ENCODE peak calls at places on chromosomes 13 and 19, in ten cellular contexts. O is astrocyte; V is psoas muscle; U is heart right ventricle; P is left ventricle myocardium inferior; D is body of pancreas; Z is adrenal gland; X is CD4-positive, alpha-beta memory T cell; L is CD4-positive, CD25-positive, alpha-beta regulatory T cell; R is Peyer's patch. N is an unnamed sample. For H3K36me3, the result is how much of the 10 kb centered on the place peaks cover.

GRCh38 chr13:41179593-41180250 is 14.6 kb downstream of the KBTBD7 start:
- DNase-seq in O (peak), V (no peak), U (no peak), P (no peak), D (no peak), Z (no peak), X (no peak), L (no peak), R (no peak), N (no peak)

GRCh38 chr13:50377726-50378270 is 362.6 kb downstream of the KCNRG start:
- DNase-seq in O (no peak), V (no peak), U (no peak), P (no peak), D (no peak), Z (no peak), X (no peak), L (no peak), R (no peak), N (no peak)

GRCh38 chr19:39677931-39678889 is 22.5 kb downstream of the LGALS16 start:
- DNase-seq in O (no peak), V (peak), U (no peak), P (no peak), D (peak), Z (no peak), X (no peak), L (no peak), R (no peak), N (no peak)

GRCh38 chr19:46935066-46935663 is 74.4 kb downstream of the ARHGAP35 start:
- DNase-seq in O (no peak), V (no peak), U (no peak), P (no peak), D (no peak), Z (no peak), X (peak), L (no peak), R (no peak), N (no peak)

GRCh38 chr19:10155834-10156233 is 36.1 kb upstream of the EIF3G start:
- DNase-seq in O (no peak), V (no peak), U (no peak), P (no peak), D (no peak), Z (no peak), X (no peak), L (no peak), R (no peak), N (no peak)

GRCh38 chr13:48400820-48401219 is 12.1 kb downstream of the LPAR6 start:
- DNase-seq in O (peak), V (no peak), U (no peak), P (no peak), D (no peak), Z (no peak), X (no peak), L (no peak), R (no peak), N (no peak)

GRCh38 chr13:75635101-75635620 is 969 bp upstream of the LMO7 start:
- DNase-seq in O (no peak), V (no peak), U (no peak), P (no peak), D (no peak), Z (no peak), X (peak), L (peak), R (peak), N (no peak)

GRCh38 chr19:47324502-47324901 is 7.5 kb upstream of the C5AR2 start:
- DNase-seq in O (no peak), V (no peak), U (no peak), P (peak), D (peak), Z (no peak), X (no peak), L (no peak), R (no peak), N (no peak)

GRCh38 chr19:6443986-6444385 is 10.4 kb upstream of the SLC25A41 start:
- DNase-seq in O (no peak), V (no peak), U (no peak), P (no peak), D (no peak), Z (no peak), X (no peak), L (no peak), R (no peak), N (no peak)

GRCh38 chr19:42512130-42512636 is 16.1 kb downstream of the CEACAM1 start:
- DNase-seq in O (no peak), V (no peak), U (no peak), P (no peak), D (no peak), Z (no peak), X (no peak), L (no peak), R (no peak), N (no peak)

GRCh38 chr19:2627319-2627829 is 75.1 kb downstream of the GNG7 start:
- DNase-seq in O (peak), V (peak), U (peak), P (peak), D (peak), Z (peak), X (no peak), L (no peak), R (peak), N (peak)

GRCh38 chr19:34669305-34669704 is 7.7 kb downstream of the SCGB2B2 start:
- DNase-seq in O (no peak), V (no peak), U (no peak), P (no peak), D (peak), Z (no peak), X (no peak), L (no peak), R (no peak), N (no peak)

GRCh38 chr13:47564041-47564440 is 437.0 kb downstream of the SUCLA2 start:
- DNase-seq in O (no peak), V (no peak), U (no peak), P (no peak), D (no peak), Z (no peak), X (no peak), L (no peak), R (no peak), N (no peak)

GRCh38 chr19:35037716-35038622 is 3.6 kb upstream of the HPN start:
- DNase-seq in O (no peak), V (peak), U (no peak), P (no peak), D (peak), Z (no peak), X (no peak), L (no peak), R (no peak), N (peak)

GRCh38 chr19:50311723-50312635 is 17.2 kb downstream of the KCNC3 start:
- DNase-seq in O (no peak), V (peak), U (no peak), P (no peak), D (peak), Z (no peak), X (no peak), L (no peak), R (no peak), N (no peak)

GRCh38 chr13:74206061-74206561 is 71.9 kb upstream of the KLF12 start:
- DNase-seq in O (peak), V (no peak), U (no peak), P (no peak), D (no peak), Z (no peak), X (no peak), L (no peak), R (no peak), N (no peak)

GRCh38 chr19:42281175-42282035 is 12.4 kb downstream of the CIC start:
- DNase-seq in O (peak), V (peak), U (peak), P (peak), D (peak), Z (no peak), X (peak), L (no peak), R (no peak), N (no peak)

GRCh38 chr19:1119475-1120217 is 15.9 kb downstream of the GPX4 start:
- DNase-seq in O (no peak), V (peak), U (no peak), P (no peak), D (no peak), Z (peak), X (no peak), L (no peak), R (no peak), N (no peak)

GRCh38 chr13:44191504-44192171 is 182.0 kb upstream of the SERP2 start:
- DNase-seq in O (peak), V (no peak), U (no peak), P (no peak), D (peak), Z (peak), X (peak), L (no peak), R (no peak), N (peak)

GRCh38 chr19:24029941-24030636 is 56.9 kb upstream of the ZNF254 start:
- DNase-seq in O (no peak), V (no peak), U (no peak), P (no peak), D (no peak), Z (no peak), X (no peak), L (no peak), R (no peak), N (no peak)

GRCh38 chr13:47480941-47481340 is 520.1 kb downstream of the SUCLA2 start:
- DNase-seq in O (no peak), V (no peak), U (no peak), P (no peak), D (no peak), Z (no peak), X (no peak), L (no peak), R (no peak), N (no peak)

GRCh38 chr13:25037057-25037813 is 58.7 kb upstream of the PABPC3 start:
- DNase-seq in O (peak), V (no peak), U (no peak), P (no peak), D (peak), Z (peak), X (peak), L (peak), R (no peak), N (no peak)

GRCh38 chr13:44763604-44764311 is 187.6 kb upstream of the TSC22D1 start:
- DNase-seq in O (peak), V (peak), U (peak), P (peak), D (peak), Z (no peak), X (no peak), L (no peak), R (peak), N (no peak)

GRCh38 chr19:17078920-17079709 is 3.5 kb downstream of the MYO9B start:
- DNase-seq in O (peak), V (no peak), U (no peak), P (no peak), D (peak), Z (no peak), X (no peak), L (no peak), R (no peak), N (no peak)

GRCh38 chr19:47106819-47107200 is 6.8 kb downstream of the ZC3H4 start:
- DNase-seq in O (peak), V (no peak), U (no peak), P (no peak), D (no peak), Z (no peak), X (no peak), L (no peak), R (no peak), N (no peak)

GRCh38 chr13:98519976-98520375 is 56.9 kb downstream of the STK24 start:
- DNase-seq in O (no peak), V (no peak), U (no peak), P (no peak), D (no peak), Z (no peak), X (no peak), L (no peak), R (no peak), N (no peak)

GRCh38 chr13:67438465-67438864 is 208.3 kb upstream of the PCDH9 start:
- DNase-seq in O (no peak), V (no peak), U (no peak), P (no peak), D (no peak), Z (no peak), X (no peak), L (no peak), R (no peak), N (no peak)

GRCh38 chr13:68369739-68370138 is 1139.6 kb upstream of the PCDH9 start:
- DNase-seq in O (peak), V (no peak), U (no peak), P (no peak), D (no peak), Z (no peak), X (no peak), L (no peak), R (no peak), N (no peak)

GRCh38 chr19:37997911-37998344 is 90.9 kb downstream of the SIPA1L3 start:
- DNase-seq in O (peak), V (no peak), U (no peak), P (no peak), D (no peak), Z (no peak), X (no peak), L (no peak), R (no peak), N (no peak)

GRCh38 chr13:98184796-98185195 is 7.7 kb upstream of the RNF113B start:
- DNase-seq in O (peak), V (no peak), U (no peak), P (no peak), D (no peak), Z (no peak), X (no peak), L (no peak), R (no peak), N (no peak)

GRCh38 chr13:34555988-34556387 is 386.1 kb upstream of the NBEA start:
- DNase-seq in O (peak), V (no peak), U (no peak), P (no peak), D (no peak), Z (no peak), X (no peak), L (no peak), R (no peak), N (no peak)

GRCh38 chr19:39499082-39499642 is 415 bp downstream of the DLL3 start:
- DNase-seq in O (no peak), V (no peak), U (no peak), P (no peak), D (no peak), Z (no peak), X (no peak), L (no peak), R (no peak), N (no peak)

GRCh38 chr13:23681253-23681652 is 111.0 kb downstream of the TNFRSF19 start:
- DNase-seq in O (peak), V (no peak), U (no peak), P (no peak), D (no peak), Z (no peak), X (no peak), L (no peak), R (no peak), N (no peak)

GRCh38 chr13:46913757-46914156 is 16.9 kb upstream of the HTR2A start:
- DNase-seq in O (no peak), V (no peak), U (no peak), P (no peak), D (no peak), Z (no peak), X (no peak), L (no peak), R (no peak), N (no peak)

GRCh38 chr13:71786815-71787214 is 80.2 kb downstream of the DACH1 start:
- DNase-seq in O (no peak), V (no peak), U (no peak), P (no peak), D (no peak), Z (no peak), X (no peak), L (no peak), R (no peak), N (no peak)

GRCh38 chr19:32691952-32692726 is 518 bp downstream of the NUDT19 start:
- DNase-seq in O (peak), V (peak), U (peak), P (peak), D (peak), Z (peak), X (peak), L (peak), R (peak), N (peak)

GRCh38 chr19:10105241-10106099 is 692 bp upstream of the PPAN start:
- DNase-seq in O (no peak), V (no peak), U (no peak), P (no peak), D (no peak), Z (peak), X (no peak), L (peak), R (no peak), N (peak)

GRCh38 chr13:52020191-52020590 is 4.3 kb upstream of the UTP14C start:
- DNase-seq in O (no peak), V (no peak), U (no peak), P (no peak), D (no peak), Z (no peak), X (no peak), L (no peak), R (no peak), N (no peak)
- H3K36me3 ChIP-seq in O (under half), V (half or more), U (half or more), P (half or more), D (under half), Z (under half), X (under half), L (half or more), R (under half), N (half or more)

GRCh38 chr19:11196406-11197287 is 698 bp downstream of the KANK2 start:
- DNase-seq in O (no peak), V (peak), U (peak), P (peak), D (peak), Z (peak), X (no peak), L (no peak), R (peak), N (no peak)

GRCh38 chr19:11194657-11195056 is 2.7 kb downstream of the KANK2 start:
- DNase-seq in O (no peak), V (no peak), U (peak), P (no peak), D (no peak), Z (no peak), X (no peak), L (no peak), R (no peak), N (no peak)

GRCh38 chr19:11195169-11195568 is 2.2 kb downstream of the KANK2 start:
- DNase-seq in O (no peak), V (peak), U (peak), P (peak), D (no peak), Z (peak), X (no peak), L (no peak), R (no peak), N (no peak)

GRCh38 chr19:11194173-11194572 is 3.2 kb downstream of the KANK2 start:
- DNase-seq in O (no peak), V (no peak), U (no peak), P (no peak), D (no peak), Z (no peak), X (no peak), L (no peak), R (no peak), N (no peak)

DNA sequence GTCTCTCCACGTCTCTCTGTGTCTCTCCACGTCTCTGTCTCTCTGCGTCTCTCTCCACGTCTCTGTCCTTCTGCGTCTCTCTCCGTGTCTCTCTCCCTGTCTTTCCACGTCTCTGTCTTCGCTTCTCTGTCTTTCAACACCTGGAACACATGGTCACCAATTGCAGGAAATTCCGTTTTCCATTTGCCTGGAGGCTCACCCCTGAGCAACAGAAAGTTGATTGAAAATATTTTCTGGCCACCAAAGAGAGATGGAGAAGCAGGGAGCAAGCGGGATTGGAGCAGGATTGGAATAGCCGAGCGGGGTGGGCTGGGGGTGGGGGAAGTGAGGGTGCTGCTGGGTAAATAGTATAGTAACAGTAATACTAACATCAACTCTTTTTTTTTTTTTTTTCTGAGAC is 1.7 kb downstream of the KANK2 start:
- DNase-seq in O (no peak), V (no peak), U (no peak), P (no peak), D (no peak), Z (no peak), X (no peak), L (no peak), R (no peak), N (no peak)
- H3K36me3 ChIP-seq in O (under half), V (under half), U (half or more), P (half or more), D (under half), Z (under half), X (under half), L (under half), R (under half), N (under half)

GRCh38 chr19:29674374-29675119 is 9.3 kb downstream of the PLEKHF1 start:
- DNase-seq in O (no peak), V (no peak), U (no peak), P (no peak), D (no peak), Z (no peak), X (no peak), L (no peak), R (no peak), N (no peak)

GRCh38 chr19:29673451-29674371 is 8.4 kb downstream of the PLEKHF1 start:
- DNase-seq in O (no peak), V (peak), U (no peak), P (no peak), D (no peak), Z (no peak), X (no peak), L (no peak), R (no peak), N (no peak)

GRCh38 chr19:29676586-29676985 is 11.3 kb downstream of the PLEKHF1 start:
- DNase-seq in O (no peak), V (peak), U (peak), P (peak), D (no peak), Z (no peak), X (no peak), L (no peak), R (no peak), N (no peak)

GRCh38 chr19:29675650-29676186 is 10.5 kb downstream of the PLEKHF1 start:
- DNase-seq in O (no peak), V (no peak), U (no peak), P (no peak), D (no peak), Z (no peak), X (no peak), L (no peak), R (no peak), N (no peak)

GRCh38 chr19:29675120-29675649 is 9.9 kb downstream of the PLEKHF1 start:
- DNase-seq in O (no peak), V (no peak), U (no peak), P (no peak), D (no peak), Z (no peak), X (no peak), L (no peak), R (no peak), N (no peak)
- H3K36me3 ChIP-seq in O (under half), V (under half), U (under half), P (under half), D (under half), Z (under half), X (under half), L (under half), R (under half), N (under half)

GRCh38 chr13:110628952-110629701 is 13.8 kb downstream of the NAXD start:
- DNase-seq in O (peak), V (no peak), U (no peak), P (no peak), D (no peak), Z (no peak), X (no peak), L (no peak), R (no peak), N (no peak)

GRCh38 chr13:110628477-110628793 is 13.1 kb downstream of the NAXD start:
- DNase-seq in O (peak), V (no peak), U (no peak), P (no peak), D (no peak), Z (no peak), X (no peak), L (no peak), R (no peak), N (no peak)

GRCh38 chr13:110629735-110630134 is 14.4 kb downstream of the NAXD start:
- DNase-seq in O (peak), V (no peak), U (no peak), P (no peak), D (no peak), Z (no peak), X (peak), L (no peak), R (no peak), N (no peak)

GRCh38 chr13:110627761-110628476 is 12.6 kb downstream of the NAXD start:
- DNase-seq in O (no peak), V (no peak), U (no peak), P (no peak), D (no peak), Z (no peak), X (no peak), L (no peak), R (no peak), N (no peak)

DNA sequence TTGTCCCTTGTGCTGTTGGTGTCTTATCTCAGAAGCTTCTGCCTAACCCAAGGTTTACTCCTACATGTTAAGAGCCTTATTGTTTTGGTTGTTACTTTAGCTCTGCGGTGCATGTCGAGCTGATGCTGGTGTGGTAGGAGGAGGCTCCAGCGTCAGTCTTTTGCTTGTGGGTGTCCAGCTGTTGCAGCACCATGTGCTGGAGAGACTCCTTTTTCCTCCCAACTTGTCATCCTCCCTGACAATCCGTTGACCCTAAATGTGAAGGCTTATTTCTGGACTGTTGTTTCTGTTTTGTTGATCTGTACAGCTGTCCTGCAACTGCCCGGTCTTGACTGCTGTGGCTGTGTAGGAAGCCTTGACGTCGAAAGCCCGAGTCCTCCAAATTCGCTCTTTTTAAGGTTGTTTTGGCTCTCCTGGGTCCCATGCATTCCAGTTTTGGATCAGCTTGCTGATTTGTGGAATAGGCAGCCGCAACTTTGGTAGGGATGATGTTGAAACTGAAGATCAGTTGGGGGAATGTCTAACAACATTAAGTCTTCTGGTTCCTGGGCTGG is 15.3 kb downstream of the NAXD start:
- DNase-seq in O (no peak), V (no peak), U (no peak), P (no peak), D (no peak), Z (no peak), X (no peak), L (no peak), R (no peak), N (peak)
- H3K36me3 ChIP-seq in O (under half), V (half or more), U (half or more), P (half or more), D (under half), Z (under half), X (under half), L (under half), R (under half), N (under half)

N was measured in ascending aorta.